ENCODE peak calls at places on chromosomes 4 and X, in ten cellular contexts. One of them, this sample, is unnamed.

GRCh38 chr4:72767903-72768817 is 199.1 kb upstream of the ADAMTS3 start:
- DNase-seq in heart right ventricle: no peak
- DNase-seq in NB4: no peak
- DNase-seq in suprapubic skin: no peak
- DNase-seq in fibroblast of lung: peak
- DNase-seq in cardiac muscle cell: no peak
- DNase-seq in Karpas-422: no peak
- DNase-seq in cardiac fibroblast: peak
- DNase-seq in coronary artery: no peak
- DNase-seq in transverse colon: no peak
- DNase-seq in this sample: no peak

GRCh38 chr4:164807611-164808010 is 53.7 kb downstream of the SMIM31 start:
- DNase-seq in heart right ventricle: no peak
- DNase-seq in NB4: no peak
- DNase-seq in suprapubic skin: no peak
- DNase-seq in fibroblast of lung: no peak
- DNase-seq in cardiac muscle cell: peak
- DNase-seq in Karpas-422: no peak
- DNase-seq in cardiac fibroblast: no peak
- DNase-seq in coronary artery: no peak
- DNase-seq in transverse colon: no peak
- DNase-seq in this sample: no peak

GRCh38 chr4:139808381-139809206 is 143.0 kb downstream of the MGST2 start:
- DNase-seq in heart right ventricle: no peak
- DNase-seq in NB4: peak
- DNase-seq in suprapubic skin: no peak
- DNase-seq in fibroblast of lung: no peak
- DNase-seq in cardiac muscle cell: peak
- DNase-seq in Karpas-422: no peak
- DNase-seq in cardiac fibroblast: no peak
- DNase-seq in coronary artery: no peak
- DNase-seq in transverse colon: no peak
- DNase-seq in this sample: peak

GRCh38 chr4:148225639-148226038 is 216.6 kb downstream of the NR3C2 start:
- DNase-seq in heart right ventricle: no peak
- DNase-seq in NB4: no peak
- DNase-seq in suprapubic skin: no peak
- DNase-seq in fibroblast of lung: no peak
- DNase-seq in cardiac muscle cell: no peak
- DNase-seq in Karpas-422: no peak
- DNase-seq in cardiac fibroblast: no peak
- DNase-seq in coronary artery: no peak
- DNase-seq in transverse colon: no peak
- DNase-seq in this sample: no peak

GRCh38 chr4:151745727-151746231 is 15.0 kb downstream of the GATB start:
- DNase-seq in heart right ventricle: no peak
- DNase-seq in NB4: no peak
- DNase-seq in suprapubic skin: no peak
- DNase-seq in fibroblast of lung: no peak
- DNase-seq in cardiac muscle cell: no peak
- DNase-seq in Karpas-422: no peak
- DNase-seq in cardiac fibroblast: peak
- DNase-seq in coronary artery: no peak
- DNase-seq in transverse colon: no peak
- DNase-seq in this sample: no peak

GRCh38 chr4:98482847-98483806 is 175.3 kb downstream of the TSPAN5 start:
- DNase-seq in heart right ventricle: no peak
- DNase-seq in NB4: no peak
- DNase-seq in suprapubic skin: no peak
- DNase-seq in fibroblast of lung: no peak
- DNase-seq in cardiac muscle cell: no peak
- DNase-seq in Karpas-422: no peak
- DNase-seq in cardiac fibroblast: no peak
- DNase-seq in coronary artery: no peak
- DNase-seq in transverse colon: no peak
- DNase-seq in this sample: no peak

GRCh38 chr4:8287606-8288280 is 18.2 kb downstream of the HTRA3 start:
- DNase-seq in heart right ventricle: no peak
- DNase-seq in NB4: peak
- DNase-seq in suprapubic skin: no peak
- DNase-seq in fibroblast of lung: no peak
- DNase-seq in cardiac muscle cell: no peak
- DNase-seq in Karpas-422: no peak
- DNase-seq in cardiac fibroblast: no peak
- DNase-seq in coronary artery: no peak
- DNase-seq in transverse colon: no peak
- DNase-seq in this sample: no peak

GRCh38 chrX:11465648-11466411 is 172.6 kb downstream of the AMELX start:
- DNase-seq in heart right ventricle: no peak
- DNase-seq in NB4: no peak
- DNase-seq in suprapubic skin: no peak
- DNase-seq in fibroblast of lung: no peak
- DNase-seq in cardiac muscle cell: no peak
- DNase-seq in Karpas-422: no peak
- DNase-seq in cardiac fibroblast: no peak
- DNase-seq in coronary artery: no peak
- DNase-seq in transverse colon: no peak
- DNase-seq in this sample: no peak

GRCh38 chr4:186685744-186686143 is 37.9 kb downstream of the FAT1 start:
- DNase-seq in heart right ventricle: no peak
- DNase-seq in NB4: no peak
- DNase-seq in suprapubic skin: no peak
- DNase-seq in fibroblast of lung: peak
- DNase-seq in cardiac muscle cell: no peak
- DNase-seq in Karpas-422: no peak
- DNase-seq in cardiac fibroblast: peak
- DNase-seq in coronary artery: no peak
- DNase-seq in transverse colon: no peak
- DNase-seq in this sample: no peak

GRCh38 chr4:37383579-37384229 is 139.2 kb downstream of the NWD2 start:
- DNase-seq in heart right ventricle: no peak
- DNase-seq in NB4: peak
- DNase-seq in suprapubic skin: no peak
- DNase-seq in fibroblast of lung: peak
- DNase-seq in cardiac muscle cell: peak
- DNase-seq in Karpas-422: peak
- DNase-seq in cardiac fibroblast: peak
- DNase-seq in coronary artery: no peak
- DNase-seq in transverse colon: peak
- DNase-seq in this sample: peak

GRCh38 chr4:181147421-181147951 is 1095.7 kb upstream of the TENM3 start:
- DNase-seq in heart right ventricle: no peak
- DNase-seq in NB4: no peak
- DNase-seq in suprapubic skin: no peak
- DNase-seq in fibroblast of lung: no peak
- DNase-seq in cardiac muscle cell: no peak
- DNase-seq in Karpas-422: no peak
- DNase-seq in cardiac fibroblast: no peak
- DNase-seq in coronary artery: no peak
- DNase-seq in transverse colon: no peak
- DNase-seq in this sample: no peak

GRCh38 chr4:121216438-121216837 is 52.3 kb upstream of the TNIP3 start:
- DNase-seq in heart right ventricle: no peak
- DNase-seq in NB4: no peak
- DNase-seq in suprapubic skin: no peak
- DNase-seq in fibroblast of lung: no peak
- DNase-seq in cardiac muscle cell: no peak
- DNase-seq in Karpas-422: no peak
- DNase-seq in cardiac fibroblast: no peak
- DNase-seq in coronary artery: no peak
- DNase-seq in transverse colon: no peak
- DNase-seq in this sample: no peak

DNA sequence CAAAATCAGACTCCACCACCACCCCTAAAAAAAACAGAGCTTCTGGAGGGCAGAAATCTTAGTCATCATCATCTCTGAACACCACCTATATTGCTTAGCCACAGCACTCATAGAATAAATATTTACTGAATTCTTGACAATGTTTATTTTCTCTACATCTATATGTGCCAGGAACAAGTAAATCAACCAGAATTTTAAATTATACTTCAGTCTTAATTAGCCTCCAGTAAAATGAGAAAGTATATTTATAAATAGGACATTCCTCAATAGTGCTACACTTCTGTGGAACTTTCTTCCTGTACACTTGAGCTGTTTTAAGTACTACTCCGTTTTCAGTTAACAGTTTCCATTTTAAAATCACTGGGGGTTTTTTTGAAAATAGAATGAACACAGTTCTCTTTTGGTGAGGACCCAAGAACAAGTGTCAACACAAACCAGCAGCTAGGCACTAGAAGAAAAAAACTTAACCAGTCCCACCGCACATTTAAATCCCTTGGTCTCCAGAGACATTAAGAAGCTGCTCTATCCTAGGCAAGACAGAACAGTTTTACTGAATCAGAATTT is 25.5 kb downstream of the SMIM14 start:
- DNase-seq in heart right ventricle: no peak
- DNase-seq in NB4: no peak
- DNase-seq in suprapubic skin: no peak
- DNase-seq in fibroblast of lung: peak
- DNase-seq in cardiac muscle cell: peak
- DNase-seq in Karpas-422: peak
- DNase-seq in cardiac fibroblast: no peak
- DNase-seq in coronary artery: no peak
- DNase-seq in transverse colon: no peak
- DNase-seq in this sample: no peak
- H3K4me3 ChIP-seq in heart right ventricle: no peak
- H3K4me3 ChIP-seq in NB4: no peak
- H3K4me3 ChIP-seq in suprapubic skin: no peak
- H3K4me3 ChIP-seq in fibroblast of lung: no peak
- H3K4me3 ChIP-seq in cardiac muscle cell: no peak
- H3K4me3 ChIP-seq in Karpas-422: no peak
- H3K4me3 ChIP-seq in cardiac fibroblast: no peak
- H3K4me3 ChIP-seq in coronary artery: no peak
- H3K4me3 ChIP-seq in transverse colon: no peak
- H3K4me3 ChIP-seq in this sample: no peak

GRCh38 chrX:13816899-13817298 is at the start of gene GPM6B:
- DNase-seq in heart right ventricle: no peak
- DNase-seq in NB4: no peak
- DNase-seq in suprapubic skin: no peak
- DNase-seq in fibroblast of lung: no peak
- DNase-seq in cardiac muscle cell: no peak
- DNase-seq in Karpas-422: no peak
- DNase-seq in cardiac fibroblast: no peak
- DNase-seq in coronary artery: no peak
- DNase-seq in transverse colon: no peak
- DNase-seq in this sample: no peak

GRCh38 chrX:13815664-13816063 is 1.2 kb downstream of the GPM6B start:
- DNase-seq in heart right ventricle: no peak
- DNase-seq in NB4: no peak
- DNase-seq in suprapubic skin: no peak
- DNase-seq in fibroblast of lung: no peak
- DNase-seq in cardiac muscle cell: no peak
- DNase-seq in Karpas-422: no peak
- DNase-seq in cardiac fibroblast: no peak
- DNase-seq in coronary artery: no peak
- DNase-seq in transverse colon: no peak
- DNase-seq in this sample: no peak
- H3K4me3 ChIP-seq in heart right ventricle: no peak
- H3K4me3 ChIP-seq in NB4: no peak
- H3K4me3 ChIP-seq in suprapubic skin: no peak
- H3K4me3 ChIP-seq in fibroblast of lung: no peak
- H3K4me3 ChIP-seq in cardiac muscle cell: no peak
- H3K4me3 ChIP-seq in Karpas-422: no peak
- H3K4me3 ChIP-seq in cardiac fibroblast: no peak
- H3K4me3 ChIP-seq in coronary artery: no peak
- H3K4me3 ChIP-seq in transverse colon: no peak
- H3K4me3 ChIP-seq in this sample: no peak

GRCh38 chrX:101659601-101660063 is at the start of gene ARMCX2:
- DNase-seq in heart right ventricle: peak
- DNase-seq in NB4: no peak
- DNase-seq in suprapubic skin: no peak
- DNase-seq in fibroblast of lung: peak
- DNase-seq in cardiac muscle cell: peak
- DNase-seq in Karpas-422: no peak
- DNase-seq in cardiac fibroblast: peak
- DNase-seq in coronary artery: no peak
- DNase-seq in transverse colon: peak
- DNase-seq in this sample: no peak

GRCh38 chrX:101658661-101659477 is 781 bp downstream of the ARMCX2 start:
- DNase-seq in heart right ventricle: peak
- DNase-seq in NB4: no peak
- DNase-seq in suprapubic skin: peak
- DNase-seq in fibroblast of lung: peak
- DNase-seq in cardiac muscle cell: peak
- DNase-seq in Karpas-422: no peak
- DNase-seq in cardiac fibroblast: peak
- DNase-seq in coronary artery: no peak
- DNase-seq in transverse colon: peak
- DNase-seq in this sample: no peak

GRCh38 chrX:101655540-101655939 is 4.1 kb downstream of the ARMCX2 start:
- DNase-seq in heart right ventricle: no peak
- DNase-seq in NB4: no peak
- DNase-seq in suprapubic skin: no peak
- DNase-seq in fibroblast of lung: no peak
- DNase-seq in cardiac muscle cell: no peak
- DNase-seq in Karpas-422: peak
- DNase-seq in cardiac fibroblast: no peak
- DNase-seq in coronary artery: no peak
- DNase-seq in transverse colon: no peak
- DNase-seq in this sample: no peak

GRCh38 chrX:101656817-101657216 is 2.8 kb downstream of the ARMCX2 start:
- DNase-seq in heart right ventricle: no peak
- DNase-seq in NB4: no peak
- DNase-seq in suprapubic skin: no peak
- DNase-seq in fibroblast of lung: no peak
- DNase-seq in cardiac muscle cell: no peak
- DNase-seq in Karpas-422: no peak
- DNase-seq in cardiac fibroblast: no peak
- DNase-seq in coronary artery: no peak
- DNase-seq in transverse colon: no peak
- DNase-seq in this sample: no peak

DNA sequence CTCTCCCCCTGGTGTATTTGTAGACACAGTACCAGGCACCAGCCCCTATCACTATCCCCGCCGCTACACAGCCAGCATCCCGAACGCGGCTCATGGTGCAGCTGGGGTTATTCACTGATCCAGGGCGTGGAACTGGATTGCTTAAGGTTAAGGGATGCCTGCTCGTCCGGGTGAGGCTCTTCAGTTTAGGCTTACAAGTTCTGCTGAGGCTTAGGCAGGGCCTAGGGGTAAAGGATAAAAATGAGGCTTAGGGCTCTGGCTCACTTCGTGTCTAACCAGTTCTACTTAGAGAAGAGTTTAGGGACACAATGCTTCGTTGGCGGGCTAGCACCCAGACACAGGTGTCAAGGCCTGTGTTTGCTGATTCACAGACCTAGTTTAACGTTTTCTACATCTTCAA is 2.2 kb downstream of the ARMCX2 start:
- DNase-seq in heart right ventricle: no peak
- DNase-seq in NB4: no peak
- DNase-seq in suprapubic skin: no peak
- DNase-seq in fibroblast of lung: no peak
- DNase-seq in cardiac muscle cell: no peak
- DNase-seq in Karpas-422: no peak
- DNase-seq in cardiac fibroblast: no peak
- DNase-seq in coronary artery: no peak
- DNase-seq in transverse colon: no peak
- DNase-seq in this sample: no peak
- H3K4me3 ChIP-seq in heart right ventricle: no peak
- H3K4me3 ChIP-seq in NB4: no peak
- H3K4me3 ChIP-seq in suprapubic skin: no peak
- H3K4me3 ChIP-seq in fibroblast of lung: no peak
- H3K4me3 ChIP-seq in cardiac muscle cell: no peak
- H3K4me3 ChIP-seq in Karpas-422: no peak
- H3K4me3 ChIP-seq in cardiac fibroblast: no peak
- H3K4me3 ChIP-seq in coronary artery: no peak
- H3K4me3 ChIP-seq in transverse colon: no peak
- H3K4me3 ChIP-seq in this sample: no peak

GRCh38 chr4:1600211-1600780 is 83.8 kb downstream of the FAM53A start:
- DNase-seq in heart right ventricle: peak
- DNase-seq in NB4: no peak
- DNase-seq in suprapubic skin: no peak
- DNase-seq in fibroblast of lung: no peak
- DNase-seq in cardiac muscle cell: no peak
- DNase-seq in Karpas-422: no peak
- DNase-seq in cardiac fibroblast: no peak
- DNase-seq in coronary artery: no peak
- DNase-seq in transverse colon: no peak
- DNase-seq in this sample: no peak
- H3K4me3 ChIP-seq in heart right ventricle: no peak
- H3K4me3 ChIP-seq in NB4: no peak
- H3K4me3 ChIP-seq in suprapubic skin: no peak
- H3K4me3 ChIP-seq in fibroblast of lung: no peak
- H3K4me3 ChIP-seq in cardiac muscle cell: no peak
- H3K4me3 ChIP-seq in Karpas-422: no peak
- H3K4me3 ChIP-seq in cardiac fibroblast: no peak
- H3K4me3 ChIP-seq in coronary artery: no peak
- H3K4me3 ChIP-seq in transverse colon: no peak
- H3K4me3 ChIP-seq in this sample: no peak

This sample was measured in HAP-1.